ENCODE peak calls at places on chromosomes 11 and 22, in eight cellular contexts. G is IMR-90; F is CD8-positive, alpha-beta memory T cell; Q is adipocyte; X is transverse colon; W is AG09309; E is uterus; K is stomach. L is an unnamed sample.

GRCh38 chr11:84289381-84289906 is 1003.3 kb upstream of the CCDC90B start:
- DNase-seq in K (no peak), W (no peak), F (no peak), Q (peak), X (no peak), E (no peak), G (peak), L (no peak)

GRCh38 chr11:3933165-3933628 is 77.7 kb downstream of the STIM1 start:
- DNase-seq in W (no peak), X (no peak), Q (no peak), E (no peak), G (no peak), K (no peak), F (no peak), L (no peak)

GRCh38 chr11:120173771-120174170 is 35.9 kb upstream of the TRIM29 start:
- DNase-seq in E (no peak), Q (peak), X (no peak), K (no peak), W (no peak), F (no peak), G (no peak), L (no peak)

GRCh38 chr22:37118083-37118482 is 8.6 kb upstream of the TMPRSS6 start:
- DNase-seq in Q (no peak), E (no peak), K (no peak), W (no peak), F (no peak), X (no peak), G (no peak), L (no peak)

GRCh38 chr11:2768471-2769408 is 68.9 kb upstream of the KCNQ1OT1 start:
- DNase-seq in K (peak), Q (peak), E (no peak), X (no peak), W (peak), G (peak), F (no peak), L (no peak)

GRCh38 chr22:32620992-32621391 is 146.4 kb downstream of the FBXO7 start:
- DNase-seq in G (no peak), K (no peak), E (no peak), F (no peak), W (no peak), Q (peak), X (no peak), L (no peak)

GRCh38 chr22:44261861-44262595 is 50.7 kb downstream of the SHISAL1 start:
- DNase-seq in Q (no peak), E (peak), W (no peak), F (no peak), K (no peak), G (no peak), X (no peak), L (peak)

GRCh38 chr11:103700605-103701004 is 335.8 kb upstream of the DDI1 start:
- DNase-seq in X (no peak), E (no peak), F (no peak), G (peak), W (peak), Q (peak), K (no peak), L (no peak)

GRCh38 chr11:112786886-112787530 is 174.2 kb upstream of the NCAM1 start:
- DNase-seq in W (no peak), E (no peak), F (no peak), X (no peak), G (no peak), Q (no peak), K (no peak), L (no peak)

GRCh38 chr11:101442936-101443521 is 140.8 kb downstream of the TRPC6 start:
- DNase-seq in W (no peak), K (no peak), X (no peak), F (no peak), Q (peak), G (no peak), E (no peak), L (no peak)

GRCh38 chr22:46674367-46674781 is 54.2 kb downstream of the GRAMD4 start:
- DNase-seq in K (peak), E (peak), F (peak), W (no peak), X (peak), G (no peak), Q (no peak), L (peak)

GRCh38 chr11:70423523-70424505 is 25.5 kb downstream of the CTTN start:
- DNase-seq in G (peak), K (no peak), Q (no peak), W (peak), X (no peak), F (peak), E (peak), L (no peak)

GRCh38 chr11:128346808-128347207 is 240.6 kb downstream of the ETS1 start:
- DNase-seq in E (no peak), G (peak), K (no peak), X (no peak), F (no peak), W (no peak), Q (no peak), L (no peak)

GRCh38 chr11:24249921-24250320 is 246.9 kb upstream of the LUZP2 start:
- DNase-seq in E (no peak), Q (no peak), W (no peak), X (no peak), K (no peak), G (no peak), F (no peak), L (no peak)

GRCh38 chr22:35900483-35901168 is 128.0 kb downstream of the RBFOX2 start:
- DNase-seq in G (peak), E (no peak), Q (peak), F (no peak), W (no peak), X (no peak), K (no peak), L (no peak)

GRCh38 chr11:67651976-67652895 is 1.7 kb upstream of the ACY3 start:
- DNase-seq in X (peak), W (no peak), F (no peak), Q (no peak), G (no peak), K (no peak), E (no peak), L (no peak)

GRCh38 chr22:46678003-46678657 is 57.9 kb downstream of the GRAMD4 start:
- DNase-seq in E (no peak), K (no peak), X (no peak), F (no peak), G (no peak), Q (no peak), W (no peak), L (no peak)

GRCh38 chr11:46677991-46678740 is 22.3 kb downstream of the ARHGAP1 start:
- DNase-seq in G (peak), Q (no peak), W (no peak), X (no peak), F (no peak), K (no peak), E (no peak), L (no peak)

GRCh38 chr11:14904745-14905103 is 12.7 kb upstream of the CYP2R1 start:
- DNase-seq in Q (peak), E (peak), W (no peak), K (peak), G (peak), X (peak), F (peak), L (peak)

GRCh38 chr11:64088159-64089026 is 52.7 kb downstream of the FLRT1 start:
- DNase-seq in X (no peak), G (no peak), W (no peak), E (no peak), Q (no peak), K (no peak), F (no peak), L (no peak)

GRCh38 chr22:26642465-26643367 is 14.7 kb upstream of the MIAT start:
- DNase-seq in F (peak), G (no peak), X (peak), Q (no peak), W (no peak), K (peak), E (no peak), L (peak)

GRCh38 chr22:30354644-30355043 is 2.0 kb downstream of the SF3A1 start:
- DNase-seq in W (no peak), K (no peak), G (no peak), E (no peak), Q (no peak), F (no peak), X (no peak), L (no peak)

GRCh38 chr22:33083212-33083611 is 25.0 kb upstream of the SYN3 start:
- DNase-seq in Q (no peak), G (no peak), F (no peak), X (no peak), E (no peak), K (no peak), W (no peak), L (no peak)

GRCh38 chr11:45754261-45754709 is 50.7 kb upstream of the SLC35C1 start:
- DNase-seq in W (no peak), F (no peak), G (peak), E (peak), Q (peak), K (no peak), X (no peak), L (peak)

GRCh38 chr11:111115890-111116289 is 129.6 kb upstream of the POU2AF2 start:
- DNase-seq in F (no peak), Q (no peak), G (no peak), K (no peak), X (no peak), W (no peak), E (no peak), L (no peak)

DNA sequence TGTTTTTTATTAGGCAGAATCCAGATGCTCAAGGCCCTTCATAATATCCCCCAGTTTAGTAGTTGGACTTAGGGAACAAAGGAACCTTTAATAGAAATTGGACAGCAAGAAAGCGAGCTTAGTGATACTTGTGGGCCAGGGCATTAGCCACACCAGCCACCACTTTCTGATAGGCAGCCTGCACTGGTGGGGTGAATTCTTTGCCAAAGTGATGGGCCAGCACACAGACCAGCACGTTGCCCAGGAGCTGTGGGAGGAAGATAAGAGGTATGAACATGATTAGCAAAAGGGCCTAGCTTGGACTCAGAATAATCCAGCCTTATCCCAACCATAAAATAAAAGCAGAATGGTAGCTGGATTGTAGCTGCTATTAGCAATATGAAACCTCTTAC is 1.4 kb downstream of the HBB start:
- DNase-seq in K (no peak), W (no peak), E (no peak), F (no peak), Q (no peak), X (no peak), G (no peak), L (no peak)
- H3K4me3 ChIP-seq in K (no peak), W (no peak), E (no peak), F (no peak), Q (no peak), X (no peak), G (no peak), L (no peak)

GRCh38 chr22:50199836-50200332 is 927 bp upstream of the SELENOO start:
- DNase-seq in K (peak), Q (peak), E (no peak), W (no peak), F (no peak), G (no peak), X (no peak), L (no peak)
- H3K4me3 ChIP-seq in K (peak), Q (peak), E (peak), W (peak), F (peak), G (peak), X (peak), L (peak)

DNA sequence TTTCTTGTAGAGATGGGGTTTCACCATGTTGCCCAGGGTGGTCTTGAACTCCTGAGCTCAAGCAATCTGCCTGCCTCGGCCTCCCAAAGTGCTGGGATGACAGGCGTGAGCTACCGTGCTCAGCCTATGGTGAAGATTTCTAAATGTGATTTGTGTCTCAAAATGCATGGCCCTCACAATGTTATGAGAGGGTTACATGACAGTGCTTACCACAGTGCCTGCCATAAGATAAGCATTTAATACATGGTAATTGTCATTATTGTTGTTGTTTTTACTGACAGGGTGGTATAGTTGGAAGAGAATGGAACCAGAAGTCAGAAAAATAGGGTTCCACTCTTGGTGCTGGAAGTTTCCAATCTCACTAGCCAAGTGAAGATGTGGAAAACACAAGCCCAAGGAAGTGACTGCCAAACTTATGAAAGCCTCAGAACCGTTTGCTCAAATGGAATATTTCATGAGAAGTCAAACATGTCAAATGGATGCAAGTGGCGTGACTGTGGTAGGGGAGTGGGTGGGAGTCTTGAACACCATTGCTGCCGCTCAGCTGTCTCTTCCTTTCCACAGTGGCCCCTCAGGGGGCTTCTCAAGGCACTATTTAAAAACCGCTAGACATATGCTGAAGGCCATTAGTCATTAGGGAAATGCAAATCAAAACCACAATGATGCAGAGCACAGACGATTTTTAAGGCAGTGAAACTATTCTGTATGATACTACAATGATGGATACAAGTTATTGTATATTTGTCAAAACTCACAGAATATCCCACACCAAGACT is 29.1 kb upstream of the LMO2 start:
- DNase-seq in F (no peak), Q (no peak), K (no peak), X (no peak), W (no peak), E (no peak), G (no peak), L (no peak)
- H3K4me3 ChIP-seq in F (no peak), Q (no peak), K (no peak), X (no peak), W (no peak), E (no peak), G (no peak), L (no peak)

DNA sequence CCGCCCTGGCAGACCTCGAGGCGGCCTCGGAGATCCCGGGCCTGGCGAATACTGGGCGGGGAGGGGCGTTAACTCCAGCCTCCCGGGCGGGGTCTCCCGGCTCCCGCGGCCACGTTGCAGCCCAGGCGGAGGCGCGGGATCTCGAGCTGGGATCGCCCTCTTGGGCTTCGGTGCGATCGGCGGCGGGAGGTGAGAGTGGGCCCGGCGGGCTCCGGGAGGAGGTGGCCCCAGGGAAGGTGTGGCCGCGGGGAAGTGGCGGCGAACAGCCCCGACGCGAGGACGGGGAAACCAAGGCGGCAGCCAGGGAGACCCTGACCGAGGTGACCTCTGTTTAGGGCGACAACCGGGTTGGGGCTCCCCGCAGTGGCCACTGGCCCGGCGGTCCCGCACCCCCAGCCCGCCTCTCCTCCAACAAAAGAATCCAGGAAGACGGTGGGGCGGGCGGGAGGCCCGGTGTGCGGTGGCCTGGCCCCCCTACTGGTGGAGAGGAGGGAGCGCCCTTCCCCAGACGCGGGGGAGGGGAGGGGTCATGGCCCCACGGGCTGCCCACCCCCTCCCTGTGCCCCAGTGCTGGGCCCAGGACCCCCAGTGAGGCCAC is at the start of gene PHETA2:
- DNase-seq in W (no peak), E (peak), K (peak), F (peak), X (peak), Q (peak), G (peak), L (peak)
- H3K4me3 ChIP-seq in W (peak), E (peak), K (peak), F (peak), X (peak), Q (peak), G (peak), L (peak)

GRCh38 chr11:65489706-65490310 is 9.0 kb upstream of the MALAT1 start:
- DNase-seq in X (peak), F (no peak), E (no peak), G (no peak), K (peak), Q (peak), W (no peak), L (no peak)
- H3K4me3 ChIP-seq in X (no peak), F (no peak), E (no peak), G (no peak), K (no peak), Q (peak), W (no peak), L (peak)

DNA sequence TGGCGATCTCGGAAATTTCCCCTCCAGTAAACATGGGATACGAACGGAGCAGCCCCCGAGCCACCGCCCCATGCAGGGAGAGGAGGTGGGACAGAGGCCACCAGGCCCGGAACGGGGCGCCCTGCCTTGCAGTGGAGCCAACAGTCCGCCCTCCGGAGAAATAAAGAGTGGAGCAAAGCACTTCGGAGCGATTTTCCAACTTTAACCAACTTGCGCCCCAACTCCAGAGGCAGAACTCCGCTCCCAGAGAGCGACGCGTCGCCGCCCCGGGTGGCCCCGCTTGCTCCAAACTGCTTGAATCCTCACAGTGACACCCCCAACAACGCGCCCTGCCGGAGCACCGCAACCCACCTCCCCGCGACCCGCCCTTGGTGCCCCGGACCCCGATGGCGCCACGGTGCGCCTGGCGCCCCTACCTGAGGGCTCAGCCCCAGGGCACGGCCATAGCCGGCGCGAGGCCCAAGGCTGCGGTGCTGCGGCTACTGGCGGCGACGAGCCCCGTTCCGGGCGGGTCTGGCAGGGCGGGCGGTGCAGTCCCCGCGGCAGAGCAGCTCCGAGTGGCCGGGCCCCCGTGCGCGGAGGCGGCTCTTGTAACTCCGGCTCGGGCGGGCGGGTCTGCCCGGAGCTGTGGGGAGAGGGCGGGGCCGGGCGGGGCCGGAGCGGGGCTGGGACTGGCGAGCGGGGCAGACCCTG is at the start of gene AHNAK:
- DNase-seq in F (peak), K (peak), W (no peak), E (peak), X (peak), Q (peak), G (peak), L (peak)
- H3K4me3 ChIP-seq in F (peak), K (peak), W (peak), E (peak), X (peak), Q (peak), G (peak), L (peak)

GRCh38 chr11:12678092-12678491 is 3.9 kb downstream of the TEAD1 start:
- DNase-seq in K (no peak), G (no peak), F (no peak), E (no peak), W (no peak), Q (peak), X (no peak), L (no peak)
- H3K4me3 ChIP-seq in K (peak), G (peak), F (no peak), E (peak), W (peak), Q (peak), X (no peak), L (peak)

DNA sequence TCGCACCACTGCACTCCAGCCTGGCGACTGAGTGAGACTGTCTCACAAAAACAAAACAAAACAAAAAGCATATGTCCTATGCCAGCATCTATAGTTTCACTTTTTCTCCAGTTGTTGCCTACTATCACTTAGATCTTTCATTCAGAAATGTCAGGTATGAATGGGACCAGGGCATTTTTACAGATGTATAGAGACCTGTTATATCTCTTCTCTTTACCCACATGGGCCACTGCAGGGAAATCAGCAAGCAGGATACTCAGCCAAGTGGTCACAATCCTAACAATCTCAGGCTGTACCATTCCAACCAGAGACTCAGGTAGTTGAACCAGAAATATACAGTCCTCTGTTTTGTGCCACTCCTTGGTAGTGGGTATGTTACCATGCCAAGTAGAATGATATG is 16.0 kb upstream of the SREBF2 start:
- DNase-seq in X (no peak), F (no peak), E (no peak), G (no peak), W (no peak), Q (no peak), K (no peak), L (no peak)
- H3K4me3 ChIP-seq in X (no peak), F (no peak), E (no peak), G (no peak), W (no peak), Q (no peak), K (no peak), L (no peak)

GRCh38 chr11:61793829-61794204 is 1.1 kb downstream of the FEN1 start:
- DNase-seq in F (no peak), Q (no peak), K (no peak), W (no peak), E (no peak), G (no peak), X (no peak), L (no peak)
- H3K4me3 ChIP-seq in F (no peak), Q (peak), K (no peak), W (peak), E (no peak), G (no peak), X (no peak), L (peak)

GRCh38 chr11:107929611-107930200 is 1.5 kb downstream of the RAB39A start:
- DNase-seq in K (no peak), W (no peak), F (no peak), E (no peak), G (no peak), X (no peak), Q (no peak), L (no peak)
- H3K4me3 ChIP-seq in K (peak), W (no peak), F (no peak), E (no peak), G (no peak), X (peak), Q (no peak), L (peak)